ENCODE peak calls at places on chromosomes 5 and 9, in eight cellular contexts. O, Y, V, G, L, R, B and W are unnamed samples.

GRCh38 chr5:74140409-74140808 is 500.1 kb downstream of the ENC1 start:
- DNase-seq in B (no peak), V (no peak), G (no peak), O (no peak), R (no peak), L (no peak), Y (no peak), W (no peak)

GRCh38 chr9:1173986-1174385 is 123.8 kb downstream of the DMRT2 start:
- DNase-seq in V (no peak), L (no peak), B (no peak), G (no peak), O (no peak), Y (no peak), R (no peak), W (no peak)

GRCh38 chr5:154923441-154924430 is 14.3 kb downstream of the GEMIN5 start:
- DNase-seq in L (no peak), Y (no peak), R (no peak), V (no peak), B (no peak), G (no peak), O (no peak), W (no peak)

GRCh38 chr9:5582835-5583195 is 46.1 kb upstream of the RIC1 start:
- DNase-seq in R (no peak), V (no peak), L (no peak), B (peak), O (no peak), Y (no peak), G (no peak), W (no peak)

GRCh38 chr5:126693806-126694205 is 83.1 kb upstream of the LMNB1 start:
- DNase-seq in V (no peak), R (no peak), L (no peak), G (no peak), O (no peak), B (no peak), Y (no peak), W (no peak)

GRCh38 chr5:177071671-177072385 is 14.9 kb upstream of the FGFR4 start:
- DNase-seq in R (peak), V (peak), G (peak), B (peak), O (peak), Y (peak), L (peak), W (peak)

GRCh38 chr9:127388037-127388855 is 8.7 kb upstream of the SLC2A8 start:
- DNase-seq in O (peak), Y (peak), V (no peak), G (no peak), B (peak), L (peak), R (peak), W (peak)

GRCh38 chr5:35354751-35355150 is 124.5 kb upstream of the PRLR start:
- DNase-seq in B (no peak), O (no peak), Y (no peak), G (no peak), V (no peak), L (no peak), R (no peak), W (no peak)

GRCh38 chr9:19117039-19117716 is 10.1 kb downstream of the PLIN2 start:
- DNase-seq in Y (no peak), L (no peak), V (no peak), R (no peak), B (no peak), G (no peak), O (no peak), W (no peak)

GRCh38 chr5:87151547-87151946 is 116.1 kb upstream of the RASA1 start:
- DNase-seq in R (no peak), O (peak), L (no peak), B (no peak), V (no peak), Y (no peak), G (no peak), W (peak)

GRCh38 chr5:9924614-9925013 is 294.5 kb upstream of the TAS2R1 start:
- DNase-seq in B (peak), V (no peak), L (no peak), O (peak), Y (peak), R (peak), G (no peak), W (peak)

GRCh38 chr9:19788152-19788551 is 685 bp downstream of the SLC24A2 start:
- DNase-seq in R (no peak), Y (no peak), B (no peak), V (peak), L (no peak), G (peak), O (no peak), W (no peak)

GRCh38 chr5:179762079-179762780 is 29.6 kb downstream of the MAML1 start:
- DNase-seq in B (peak), R (no peak), V (peak), L (peak), O (no peak), G (peak), Y (no peak), W (peak)

GRCh38 chr5:137730331-137730730 is 5.6 kb downstream of the KLHL3 start:
- DNase-seq in B (no peak), Y (no peak), V (no peak), R (no peak), O (no peak), G (no peak), L (no peak), W (no peak)

GRCh38 chr9:14250779-14251145 is 63.2 kb downstream of the NFIB start:
- DNase-seq in V (no peak), B (no peak), L (no peak), G (no peak), Y (no peak), O (no peak), R (no peak), W (no peak)
- TF ChIP-seq REST in V (no peak), B (no peak), L (no peak), G (no peak), Y (no peak), O (no peak), R (no peak), W (no peak)

GRCh38 chr9:16726023-16726422 is 144.4 kb downstream of the BNC2 start:
- DNase-seq in B (no peak), Y (no peak), G (peak), R (no peak), V (peak), L (no peak), O (no peak), W (no peak)
- H3K4me3 ChIP-seq in B (no peak), Y (peak), G (peak), R (no peak), V (peak), L (no peak), O (peak), W (no peak)

GRCh38 chr5:61407706-61408105 is 75.6 kb downstream of the ZSWIM6 start:
- DNase-seq in R (no peak), G (no peak), Y (no peak), O (no peak), V (no peak), L (no peak), B (no peak), W (no peak)

GRCh38 chr5:61402970-61403369 is 70.9 kb downstream of the ZSWIM6 start:
- DNase-seq in R (no peak), Y (no peak), G (no peak), V (no peak), L (no peak), O (no peak), B (no peak), W (no peak)

GRCh38 chr5:61412344-61412743 is 80.3 kb downstream of the ZSWIM6 start:
- DNase-seq in V (no peak), G (no peak), L (no peak), Y (no peak), R (no peak), O (no peak), B (no peak), W (no peak)

GRCh38 chr5:61409568-61409967 is 77.5 kb downstream of the ZSWIM6 start:
- DNase-seq in L (peak), G (no peak), V (peak), O (no peak), R (peak), Y (peak), B (no peak), W (no peak)

DNA sequence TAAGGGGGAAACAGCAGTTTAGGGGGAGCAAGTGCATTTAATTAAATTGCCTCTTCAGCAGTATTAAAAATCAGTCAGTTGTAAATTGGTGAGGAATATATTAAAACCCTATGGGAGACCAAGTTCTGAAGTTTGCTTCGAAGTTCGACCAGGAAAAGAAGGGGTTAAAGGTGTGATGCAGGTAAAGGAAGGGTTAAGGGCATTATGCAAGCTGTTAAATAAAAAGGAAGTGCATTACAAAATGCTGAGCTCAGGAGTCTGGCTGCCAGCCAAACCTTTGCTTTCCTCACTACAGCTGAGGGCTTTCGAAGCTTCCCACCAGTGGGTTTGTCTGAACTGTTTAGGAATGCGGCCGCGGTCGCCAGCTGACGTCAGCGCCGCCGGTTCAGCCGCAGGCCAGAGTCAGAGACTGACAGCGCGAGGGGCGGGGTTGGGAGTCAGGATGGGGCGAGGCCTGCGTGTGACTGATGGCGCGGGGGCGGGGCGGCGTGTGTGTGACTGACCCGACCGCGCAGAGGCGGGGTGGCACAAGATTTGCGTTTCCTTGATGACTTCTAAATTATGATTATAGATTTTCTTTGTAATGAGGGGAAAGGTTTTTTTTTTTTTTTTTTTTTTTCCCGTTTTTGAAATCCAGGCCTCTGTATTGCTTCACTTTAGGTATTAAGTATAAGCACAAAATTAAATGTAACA is 76.6 kb downstream of the ZSWIM6 start:
- DNase-seq in B (peak), R (peak), O (peak), L (peak), G (peak), V (peak), Y (peak), W (peak)
- TF ChIP-seq CTCF in B (no peak), R (no peak), O (no peak), L (no peak), G (no peak), V (no peak), Y (no peak), W (no peak)

GRCh38 chr9:95005276-95006141 is 279.0 kb downstream of the AOPEP start:
- DNase-seq in G (peak), O (no peak), R (no peak), L (no peak), Y (no peak), V (no peak), B (no peak), W (no peak)

GRCh38 chr9:95001720-95002119 is 275.2 kb downstream of the AOPEP start:
- DNase-seq in Y (no peak), V (no peak), O (no peak), B (no peak), L (no peak), G (no peak), R (no peak), W (no peak)

GRCh38 chr9:95004452-95005275 is 278.2 kb downstream of the AOPEP start:
- DNase-seq in O (no peak), G (peak), B (no peak), L (peak), Y (no peak), V (peak), R (no peak), W (no peak)

GRCh38 chr9:95000821-95001220 is 274.3 kb downstream of the AOPEP start:
- DNase-seq in R (no peak), Y (no peak), O (no peak), B (no peak), V (no peak), G (no peak), L (no peak), W (no peak)

GRCh38 chr9:95003694-95004451 is 277.4 kb downstream of the AOPEP start:
- DNase-seq in G (peak), O (no peak), L (peak), V (peak), R (no peak), B (no peak), Y (no peak), W (peak)
- TF ChIP-seq REST in G (no peak), O (no peak), L (no peak), V (no peak), R (no peak), B (no peak), Y (no peak), W (no peak)